ENCODE peak calls at places on chromosomes 6 and 20, in ten cellular contexts. K is neural crest cell, Y is astrocyte of the cerebellum, J is left ventricle myocardium inferior, X is endothelial cell, G is IMR-90, S is HFFc6, M is D721Med, Q is fibroblast of the aortic adventitia, H is AG04450. F is an unnamed sample.

GRCh38 chr6:106591111-106591825 is 38.0 kb downstream of the RTN4IP1 start:
- DNase-seq in Y (peak; percentile 70), M (no peak), H (peak; percentile 37), Q (peak; percentile 85), J (no peak), G (peak; percentile 88), X (no peak), K (no peak), S (peak; percentile 91), F (peak; percentile 76)

GRCh38 chr6:109961666-109962065 is 16.4 kb upstream of the GPR6 start:
- DNase-seq in M (no peak), G (no peak), S (no peak), K (no peak), H (no peak), X (no peak), J (no peak), Q (peak; percentile 5), Y (no peak), F (no peak)

GRCh38 chr20:38321959-38322598 is 18.1 kb downstream of the BPI start:
- DNase-seq in S (peak; percentile 58), X (peak; percentile 54), Y (peak; percentile 64), K (peak; percentile 52), Q (peak; percentile 83), H (peak; percentile 45), M (peak; percentile 51), J (no peak), G (peak; percentile 73), F (peak; percentile 35)

GRCh38 chr6:138430361-138431145 is 26.5 kb downstream of the HEBP2 start:
- DNase-seq in X (no peak), Q (no peak), J (peak; percentile 68), K (no peak), Y (no peak), H (no peak), G (no peak), M (no peak), S (no peak), F (no peak)

GRCh38 chr20:50304883-50305635 is 114.4 kb downstream of the CEBPB start:
- DNase-seq in Y (no peak), S (peak; percentile 96), Q (peak; percentile 98), J (peak; percentile 90), M (no peak), H (peak; percentile 91), X (no peak), K (no peak), G (peak; percentile 99), F (peak; percentile 88)

GRCh38 chr6:125729983-125730382 is 19.4 kb upstream of the HEY2 start:
- DNase-seq in Q (no peak), X (no peak), G (no peak), H (no peak), M (no peak), K (no peak), J (no peak), Y (no peak), S (no peak), F (no peak)

GRCh38 chr6:83708970-83709747 is at the start of gene SNAP91:
- DNase-seq in X (peak; percentile 56), G (no peak), Q (no peak), J (no peak), H (no peak), K (peak; percentile 64), S (no peak), Y (no peak), M (peak; percentile 50), F (no peak)

GRCh38 chr20:63854766-63855362 is 6.4 kb upstream of the ABHD16B start:
- DNase-seq in X (no peak), H (no peak), K (no peak), M (no peak), S (no peak), Y (no peak), G (no peak), Q (no peak), J (peak; percentile 81), F (no peak)

GRCh38 chr6:149905911-149906371 is 8.0 kb upstream of the RAET1E start:
- DNase-seq in G (no peak), J (no peak), S (no peak), Y (no peak), Q (no peak), H (no peak), M (no peak), X (no peak), K (no peak), F (no peak)

GRCh38 chr6:149904661-149905370 is 6.9 kb upstream of the RAET1E start:
- DNase-seq in G (no peak), K (no peak), X (no peak), M (no peak), S (no peak), H (no peak), Q (no peak), J (no peak), Y (no peak), F (no peak)

GRCh38 chr6:149906405-149906804 is 8.5 kb upstream of the RAET1E start:
- DNase-seq in G (no peak), Y (no peak), J (no peak), X (no peak), M (no peak), S (no peak), H (no peak), Q (no peak), K (no peak), F (no peak)

GRCh38 chr6:149905371-149905910 is 7.5 kb upstream of the RAET1E start:
- DNase-seq in S (no peak), J (no peak), X (no peak), Q (no peak), K (no peak), Y (no peak), H (no peak), M (no peak), G (no peak), F (no peak)

DNA sequence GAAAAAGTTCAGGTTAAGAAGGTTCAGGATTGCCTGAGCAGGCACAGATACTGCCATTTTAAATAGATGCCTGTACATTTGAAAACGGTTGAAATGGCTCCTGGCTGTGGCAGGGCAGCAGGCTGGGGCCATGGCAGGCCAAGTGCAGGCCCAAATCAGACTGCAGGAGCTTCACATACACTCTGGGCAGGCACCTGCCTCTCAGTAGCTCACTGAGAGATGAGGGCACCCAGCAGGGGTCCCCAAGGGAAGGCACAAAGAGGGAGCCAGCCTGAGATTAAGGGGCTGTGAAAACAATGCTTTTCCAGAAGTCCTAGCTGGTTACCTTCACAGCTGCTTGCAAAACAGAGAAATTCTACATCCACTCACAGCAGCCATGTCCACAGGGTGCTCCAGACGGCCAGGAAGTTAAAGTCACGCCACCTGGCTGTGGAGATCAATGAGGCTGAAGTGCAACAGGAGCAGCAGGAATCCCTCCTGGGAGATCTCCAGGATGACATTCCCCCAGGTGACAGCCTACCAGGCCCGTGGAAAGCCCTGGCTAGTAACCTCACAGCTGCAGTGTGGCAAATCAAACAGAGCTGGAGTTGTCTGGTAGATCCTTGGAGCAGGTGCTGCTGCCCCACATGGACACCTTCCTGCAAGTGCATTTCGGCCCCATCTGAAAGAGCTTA is 6.2 kb upstream of the RAET1E start:
- DNase-seq in Q (no peak), S (no peak), H (no peak), G (no peak), M (no peak), X (no peak), Y (no peak), J (no peak), K (no peak), F (no peak)
- TF ChIP-seq CTCF in Q (no peak), S (no peak), H (no peak), G (no peak), M (no peak), X (no peak), Y (no peak), J (no peak), K (no peak), F (no peak)

GRCh38 chr20:13947719-13948118 is 42.7 kb downstream of the SEL1L2 start:
- DNase-seq in J (no peak), X (no peak), G (no peak), Q (no peak), M (no peak), Y (no peak), K (no peak), S (no peak), H (no peak), F (no peak)

GRCh38 chr20:13953227-13953626 is 37.2 kb downstream of the SEL1L2 start:
- DNase-seq in H (no peak), X (no peak), M (no peak), G (no peak), Y (no peak), S (no peak), K (no peak), J (no peak), Q (no peak), F (no peak)
- TF ChIP-seq CTCF in H (no peak), X (no peak), M (peak; percentile 26), G (no peak), Y (no peak), S (peak; percentile 35), K (no peak), J (no peak), Q (no peak), F (no peak)

GRCh38 chr6:127341471-127342202 is 1.8 kb downstream of the ECHDC1 start:
- DNase-seq in K (no peak), G (no peak), M (no peak), J (no peak), S (no peak), Y (no peak), X (no peak), H (no peak), Q (no peak), F (no peak)

GRCh38 chr6:127345521-127345920 is 2.1 kb upstream of the ECHDC1 start:
- DNase-seq in S (no peak), J (no peak), X (no peak), K (no peak), G (no peak), Y (no peak), Q (no peak), M (no peak), H (no peak), F (no peak)

GRCh38 chr6:127342296-127342945 is 988 bp downstream of the ECHDC1 start:
- DNase-seq in S (peak; percentile 58), J (no peak), H (no peak), K (peak; percentile 3), X (no peak), M (no peak), Y (no peak), Q (peak; percentile 66), G (peak; percentile 54), F (no peak)

GRCh38 chr6:127343753-127344659 is 597 bp upstream of the ECHDC1 start:
- DNase-seq in M (no peak), H (peak; percentile 41), Q (peak; percentile 66), X (no peak), Y (no peak), K (no peak), G (peak; percentile 79), J (no peak), S (no peak), F (no peak)

DNA sequence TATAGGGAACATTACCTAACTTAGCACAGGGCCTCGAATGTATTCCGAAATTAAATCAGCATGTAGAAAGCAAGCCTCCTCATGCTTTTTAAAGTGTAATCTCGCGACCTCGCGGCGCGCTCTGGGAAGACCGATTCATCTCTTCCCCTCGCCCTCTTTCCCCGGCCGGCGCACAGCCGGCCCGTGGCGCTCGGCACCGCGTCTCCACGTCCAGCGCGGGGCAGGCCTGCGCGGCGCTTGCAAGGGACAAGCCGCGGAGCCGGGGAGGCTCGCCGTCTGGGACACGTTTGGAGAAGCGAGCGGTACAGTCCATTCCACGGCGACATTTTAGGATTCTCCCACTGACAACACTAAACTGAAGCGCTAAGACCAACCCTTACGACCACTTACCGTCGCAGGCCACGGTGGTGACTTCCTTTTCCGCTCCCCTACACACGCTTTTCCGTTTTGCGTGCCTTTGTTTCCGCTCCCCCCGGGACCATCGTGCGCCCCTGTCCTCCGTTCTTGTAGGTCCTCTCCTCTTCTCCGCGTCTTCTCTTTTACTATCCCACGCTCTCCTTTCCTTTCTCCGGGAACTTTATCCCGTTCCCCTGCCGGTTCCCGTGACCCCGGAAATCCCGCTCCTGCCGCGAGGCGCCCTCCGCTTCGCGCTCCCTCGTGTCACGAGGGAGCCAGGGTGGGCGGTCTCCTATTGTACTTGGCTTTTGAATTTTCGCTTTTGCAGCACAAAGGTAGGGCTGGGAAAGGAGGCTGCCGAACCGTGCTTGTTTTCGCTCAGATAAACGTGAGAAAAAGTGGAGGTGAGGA is at the start of gene ECHDC1:
- DNase-seq in H (peak; percentile 20), G (peak; percentile 66), Y (no peak), J (peak; percentile 56), K (peak; percentile 53), S (peak; percentile 63), X (peak; percentile 66), M (no peak), Q (peak; percentile 73), F (no peak)
- TF ChIP-seq CTCF in H (peak; percentile 4), G (peak; percentile 4), Y (no peak), J (no peak), K (peak; percentile 32), S (peak; percentile 22), X (no peak), M (no peak), Q (no peak), F (no peak)

GRCh38 chr20:44095831-44096230 is 91.2 kb downstream of the JPH2 start:
- DNase-seq in H (no peak), J (no peak), K (no peak), Q (no peak), Y (no peak), S (no peak), G (no peak), M (no peak), X (no peak), F (no peak)

GRCh38 chr20:44089987-44090674 is 96.9 kb downstream of the JPH2 start:
- DNase-seq in J (no peak), S (peak; percentile 70), G (peak; percentile 69), Q (peak; percentile 61), Y (no peak), H (no peak), M (no peak), X (no peak), K (peak; percentile 28), F (no peak)

GRCh38 chr20:44091026-44091425 is 96.0 kb downstream of the JPH2 start:
- DNase-seq in M (no peak), X (no peak), H (no peak), Q (peak; percentile 20), G (no peak), J (no peak), Y (no peak), S (no peak), K (no peak), F (no peak)

GRCh38 chr20:44092551-44093248 is 94.3 kb downstream of the JPH2 start:
- DNase-seq in G (peak; percentile 49), M (no peak), Y (peak; percentile 40), S (peak; percentile 54), Q (peak; percentile 69), K (peak; percentile 34), X (peak; percentile 46), H (no peak), J (no peak), F (no peak)

DNA sequence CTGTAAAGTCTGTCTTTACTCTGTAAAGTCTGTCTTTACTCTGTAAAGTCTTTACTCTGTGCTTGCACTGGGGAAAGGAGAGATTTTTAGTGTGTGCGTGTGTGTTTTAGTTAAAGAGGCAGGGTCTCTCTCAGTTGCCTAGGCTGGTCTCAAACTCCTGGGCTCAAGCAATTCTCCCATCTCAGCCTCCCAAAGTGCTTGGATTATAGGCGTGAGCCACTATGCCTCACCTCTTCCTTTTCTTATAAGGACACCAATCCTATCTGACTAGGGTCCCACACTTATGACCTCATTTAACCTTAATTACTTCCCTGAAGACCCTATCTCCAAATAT is 93.8 kb downstream of the JPH2 start:
- DNase-seq in K (no peak), X (no peak), Y (no peak), M (no peak), S (no peak), G (no peak), J (no peak), Q (no peak), H (no peak), F (no peak)
- TF ChIP-seq CTCF in K (peak; percentile 6), X (no peak), Y (no peak), M (no peak), S (peak; percentile 63), G (no peak), J (no peak), Q (no peak), H (no peak), F (no peak)